ENCODE peak calls at places on chromosomes 5 and 9, in five cellular contexts. V is GM23338, L is Panc1, H is HCT116, C is A549. O is an unnamed sample.

GRCh38 chr9:97858826-97859225 is 5.8 kb downstream of the FOXE1 start:
- DNase-seq in V (no peak), L (no peak), H (no peak), C (no peak), O (no peak)

GRCh38 chr9:132756214-132756799 is 86.0 kb downstream of the GTF3C4 start:
- DNase-seq in V (no peak), L (no peak), H (no peak), C (no peak), O (no peak)

GRCh38 chr5:150253416-150254208 is 36.0 kb downstream of the CAMK2A start:
- DNase-seq in V (peak), L (no peak), H (no peak), C (no peak), O (no peak)

GRCh38 chr9:7794196-7794595 is 5.4 kb downstream of the DMAC1 start:
- DNase-seq in V (no peak), L (no peak), H (no peak), C (no peak), O (no peak)

GRCh38 chr9:37979844-37980243 is 75.9 kb upstream of the SLC25A51 start:
- DNase-seq in V (no peak), L (no peak), H (no peak), C (no peak), O (no peak)

GRCh38 chr5:74953961-74954720 is 88.0 kb upstream of the FAM169A start:
- DNase-seq in V (no peak), L (no peak), H (no peak), C (no peak), O (no peak)

GRCh38 chr5:15014809-15015208 is 143.2 kb upstream of the ANKH start:
- DNase-seq in V (no peak), L (no peak), H (no peak), C (no peak), O (no peak)

GRCh38 chr9:116860509-116861120 is 173.5 kb downstream of the TRIM32 start:
- DNase-seq in V (peak), L (peak), H (peak), C (peak), O (peak)

GRCh38 chr5:74200560-74200959 is 440.0 kb downstream of the ENC1 start:
- DNase-seq in V (no peak), L (no peak), H (no peak), C (no peak), O (no peak)

GRCh38 chr5:84239509-84239908 is 145.2 kb downstream of the EDIL3 start:
- DNase-seq in V (no peak), L (no peak), H (no peak), C (no peak), O (no peak)

DNA sequence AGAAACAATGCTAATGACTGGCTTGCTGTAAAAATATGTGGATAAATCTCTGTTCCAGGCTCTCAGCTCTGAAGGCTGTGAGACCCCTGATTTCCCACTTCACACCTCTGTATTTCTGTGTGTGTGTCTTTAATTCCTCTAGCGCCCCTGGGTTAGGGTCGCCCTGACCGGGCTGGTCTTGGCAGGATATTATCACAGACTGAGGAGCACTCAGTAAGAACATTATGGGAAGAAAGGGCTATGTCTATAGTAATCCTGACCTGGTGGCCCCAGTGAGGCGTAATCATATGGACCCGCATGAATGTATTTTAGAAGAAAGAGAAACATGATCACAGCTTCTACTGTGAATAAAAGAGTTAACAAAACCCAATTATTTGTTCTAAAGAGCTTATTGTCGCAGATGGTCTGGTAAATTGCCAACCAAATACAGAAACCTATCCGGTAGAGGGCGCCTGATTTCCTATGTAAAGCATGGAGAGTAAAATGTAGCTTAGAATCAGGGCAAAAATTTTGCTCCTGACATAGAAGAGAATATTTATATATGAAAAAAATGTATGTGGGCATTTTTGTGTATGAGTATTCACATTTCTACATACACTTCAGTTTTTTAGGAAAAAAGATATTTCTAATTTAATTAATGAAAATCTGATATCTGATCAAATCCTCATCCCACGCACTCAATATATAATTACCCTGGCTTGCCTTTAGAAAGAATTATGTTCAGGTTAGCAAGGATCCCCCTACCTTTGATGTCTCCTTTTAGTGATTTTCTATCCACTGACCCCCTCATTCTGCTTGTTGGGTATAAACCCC is 5.8 kb upstream of the IFNA1 start:
- DNase-seq in V (peak), L (no peak), H (peak), C (peak), O (no peak)
- TF ChIP-seq CTCF in V (peak), L (peak), H (peak), C (peak), O (no peak)

GRCh38 chr5:181044662-181045305 is 4.7 kb downstream of the BTNL9 start:
- DNase-seq in V (no peak), L (no peak), H (no peak), C (no peak), O (no peak)
- TF ChIP-seq REST in V (no peak), L (no peak), H (no peak), C (no peak), O (no peak)

GRCh38 chr5:106849266-106849665 is 821.5 kb downstream of the EFNA5 start:
- DNase-seq in V (no peak), L (no peak), H (no peak), C (peak), O (no peak)

DNA sequence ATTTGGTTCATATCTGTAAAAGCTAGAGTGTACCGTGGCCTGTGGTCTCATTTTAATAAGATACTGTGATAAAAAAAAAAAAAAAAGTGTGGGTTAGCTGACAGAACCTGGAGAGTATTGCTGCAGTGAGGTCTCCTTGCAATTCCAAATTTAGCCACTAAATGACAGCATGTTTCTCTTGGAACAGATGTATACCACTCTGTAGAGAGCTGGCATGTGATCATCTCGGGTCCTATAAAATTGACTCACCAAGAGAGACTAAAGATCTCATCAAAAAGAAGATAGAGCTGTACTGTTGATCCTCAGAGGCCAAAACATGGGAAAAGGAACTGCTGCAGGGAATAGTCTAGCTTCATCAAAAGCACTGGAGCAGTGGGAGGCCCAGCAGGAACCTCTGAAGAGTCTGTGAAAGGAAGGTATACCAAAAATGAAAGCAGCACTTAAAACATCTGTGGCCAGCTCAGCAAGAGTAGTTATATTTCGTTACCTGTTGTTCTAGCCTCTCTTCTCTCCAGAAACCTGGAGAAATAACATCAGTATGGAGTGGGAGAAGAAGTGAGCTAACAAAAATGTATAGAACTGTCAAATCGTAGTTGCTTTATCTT is 826.8 kb downstream of the EFNA5 start:
- DNase-seq in V (peak), L (no peak), H (peak), C (peak), O (no peak)
- TF ChIP-seq CTCF in V (peak), L (peak), H (peak), C (peak), O (no peak)

GRCh38 chr9:88303785-88304495 is 84.3 kb upstream of the SPIN1 start:
- DNase-seq in V (no peak), L (no peak), H (no peak), C (no peak), O (no peak)
- TF ChIP-seq REST in V (no peak), L (no peak), H (no peak), C (no peak), O (no peak)

GRCh38 chr5:139872052-139872766 is 76.6 kb downstream of the PSD2 start:
- DNase-seq in V (peak), L (no peak), H (no peak), C (no peak), O (no peak)
- TF ChIP-seq CTCF in V (peak), L (no peak), H (peak), C (no peak), O (no peak)

GRCh38 chr9:3507395-3508077 is 18.3 kb downstream of the RFX3 start:
- DNase-seq in V (no peak), L (no peak), H (no peak), C (no peak), O (peak)

GRCh38 chr9:3510796-3511195 is 15.0 kb downstream of the RFX3 start:
- DNase-seq in V (no peak), L (no peak), H (no peak), C (no peak), O (no peak)

GRCh38 chr9:3508078-3508431 is 17.7 kb downstream of the RFX3 start:
- DNase-seq in V (no peak), L (no peak), H (no peak), C (no peak), O (no peak)

GRCh38 chr9:3509926-3510325 is 15.9 kb downstream of the RFX3 start:
- DNase-seq in V (no peak), L (no peak), H (no peak), C (no peak), O (no peak)

GRCh38 chr9:3508531-3509374 is 17.0 kb downstream of the RFX3 start:
- DNase-seq in V (no peak), L (no peak), H (no peak), C (no peak), O (no peak)
- TF ChIP-seq REST in V (no peak), L (no peak), H (no peak), C (no peak), O (no peak)

GRCh38 chr5:76174101-76174500 is 90.9 kb downstream of the SV2C start:
- DNase-seq in V (no peak), L (no peak), H (no peak), C (no peak), O (no peak)

GRCh38 chr5:76177974-76178373 is 94.8 kb downstream of the SV2C start:
- DNase-seq in V (no peak), L (no peak), H (no peak), C (no peak), O (no peak)

GRCh38 chr5:76175821-76176403 is 92.7 kb downstream of the SV2C start:
- DNase-seq in V (no peak), L (no peak), H (no peak), C (no peak), O (peak)

GRCh38 chr5:76178913-76179312 is 95.7 kb downstream of the SV2C start:
- DNase-seq in V (no peak), L (no peak), H (no peak), C (no peak), O (no peak)

GRCh38 chr5:76175051-76175666 is 92.0 kb downstream of the SV2C start:
- DNase-seq in V (peak), L (peak), H (peak), C (peak), O (peak)
- TF ChIP-seq CTCF in V (peak), L (peak), H (peak), C (peak), O (peak)